ENCODE peak calls at places on chromosomes 1 and 21, in six cellular contexts. P is HepG2, L is K562, G is HCT116, U is SK-N-SH, V is endothelial cell of umbilical vein. I is an unnamed sample.

GRCh38 chr1:53725238-53725689 is 13.7 kb downstream of the GLIS1 start:
- DNase-seq in P (peak), L (peak), G (no peak), U (peak), V (no peak), I (peak)

GRCh38 chr1:111556318-111557037 is 53.0 kb upstream of the ADORA3 start:
- DNase-seq in P (no peak), L (no peak), G (no peak), U (no peak), V (no peak), I (no peak)

GRCh38 chr1:7379445-7379971 is 391.6 kb upstream of the VAMP3 start:
- DNase-seq in P (no peak), L (no peak), G (no peak), U (no peak), V (peak), I (no peak)

GRCh38 chr1:12113433-12114339 is 50.6 kb downstream of the TNFRSF8 start:
- DNase-seq in P (no peak), L (no peak), G (no peak), U (no peak), V (no peak), I (no peak)

GRCh38 chr1:93567255-93567918 is 114.2 kb downstream of the BCAR3 start:
- DNase-seq in P (peak), L (peak), G (no peak), U (no peak), V (peak), I (no peak)

GRCh38 chr1:243745361-243745760 is 104.7 kb downstream of the AKT3 start:
- DNase-seq in P (no peak), L (no peak), G (no peak), U (no peak), V (no peak), I (no peak)

GRCh38 chr1:154256666-154257065 is 15.8 kb upstream of the HAX1 start:
- DNase-seq in P (no peak), L (no peak), G (no peak), U (no peak), V (no peak), I (no peak)

GRCh38 chr1:23528245-23528978 is 2.6 kb downstream of the E2F2 start:
- DNase-seq in P (peak), L (peak), G (peak), U (peak), V (peak), I (no peak)

GRCh38 chr1:1264868-1265272 is 8.8 kb downstream of the UBE2J2 start:
- DNase-seq in P (no peak), L (no peak), G (no peak), U (peak), V (peak), I (no peak)

GRCh38 chr1:22471078-22471477 is 19.4 kb downstream of the ZBTB40 start:
- DNase-seq in P (no peak), L (peak), G (no peak), U (peak), V (peak), I (no peak)

GRCh38 chr1:35893051-35893879 is 10.3 kb downstream of the AGO1 start:
- DNase-seq in P (no peak), L (no peak), G (no peak), U (no peak), V (no peak), I (no peak)

GRCh38 chr1:68207129-68207689 is 25.1 kb downstream of the WLS start:
- DNase-seq in P (no peak), L (no peak), G (no peak), U (no peak), V (peak), I (no peak)

GRCh38 chr1:87972818-87973217 is 644.1 kb downstream of the LMO4 start:
- DNase-seq in P (no peak), L (no peak), G (no peak), U (no peak), V (no peak), I (no peak)

GRCh38 chr1:21899972-21900371 is 37.1 kb downstream of the HSPG2 start:
- DNase-seq in P (no peak), L (no peak), G (no peak), U (no peak), V (peak), I (no peak)

GRCh38 chr1:206703647-206704046 is 18.9 kb downstream of the MAPKAPK2 start:
- DNase-seq in P (no peak), L (no peak), G (no peak), U (no peak), V (no peak), I (no peak)

GRCh38 chr1:19439464-19440171 is 45.7 kb downstream of the CAPZB start:
- DNase-seq in P (no peak), L (peak), G (no peak), U (peak), V (peak), I (no peak)

GRCh38 chr1:239606850-239607400 is 220.6 kb downstream of the CHRM3 start:
- DNase-seq in P (no peak), L (no peak), G (no peak), U (no peak), V (no peak), I (no peak)

GRCh38 chr21:15289896-15290841 is 225.4 kb upstream of the NRIP1 start:
- DNase-seq in P (peak), L (peak), G (no peak), U (peak), V (no peak), I (no peak)

GRCh38 chr1:170765712-170766330 is 101.9 kb downstream of the PRRX1 start:
- DNase-seq in P (no peak), L (no peak), G (peak), U (no peak), V (peak), I (no peak)

DNA sequence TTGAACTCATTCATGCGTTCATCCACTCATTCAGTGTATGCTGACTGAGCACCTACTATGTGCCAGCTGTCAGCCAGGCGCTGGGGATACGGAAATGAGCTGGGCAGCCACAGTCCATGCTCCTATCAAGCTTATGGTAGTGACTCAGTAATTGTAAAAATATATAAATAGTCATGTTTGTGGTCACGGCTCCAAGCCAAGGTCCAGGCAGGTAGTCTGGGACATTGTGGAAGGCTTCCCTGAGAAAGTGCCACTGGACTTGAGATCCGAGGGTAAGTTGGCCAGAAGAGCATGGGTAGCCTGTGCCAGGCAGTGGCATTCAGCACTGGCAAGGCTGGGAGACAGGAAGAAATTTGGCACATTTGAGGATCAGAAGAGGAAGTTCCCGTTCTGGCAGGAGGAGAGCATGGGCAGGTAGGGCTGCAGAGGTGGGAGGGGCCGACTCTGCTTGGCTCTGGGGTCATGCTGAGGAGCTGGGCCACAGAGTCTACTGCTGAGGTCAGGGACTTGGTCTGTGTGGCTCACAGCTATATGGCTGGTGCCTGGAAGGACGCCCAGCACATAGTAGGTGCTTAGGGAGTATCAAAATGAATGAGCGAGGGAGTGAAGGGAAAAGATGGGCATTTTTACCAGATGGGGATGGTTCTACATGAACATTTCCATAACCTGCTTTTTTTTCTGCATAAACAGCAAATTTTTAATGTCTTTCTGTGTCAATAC is 6.9 kb downstream of the PTPRF start:
- DNase-seq in P (no peak), L (no peak), G (no peak), U (no peak), V (no peak), I (no peak)
- H3K9ac ChIP-seq in P (no peak), L (no peak), G (no peak), U (no peak), V (no peak), I (no peak)

DNA sequence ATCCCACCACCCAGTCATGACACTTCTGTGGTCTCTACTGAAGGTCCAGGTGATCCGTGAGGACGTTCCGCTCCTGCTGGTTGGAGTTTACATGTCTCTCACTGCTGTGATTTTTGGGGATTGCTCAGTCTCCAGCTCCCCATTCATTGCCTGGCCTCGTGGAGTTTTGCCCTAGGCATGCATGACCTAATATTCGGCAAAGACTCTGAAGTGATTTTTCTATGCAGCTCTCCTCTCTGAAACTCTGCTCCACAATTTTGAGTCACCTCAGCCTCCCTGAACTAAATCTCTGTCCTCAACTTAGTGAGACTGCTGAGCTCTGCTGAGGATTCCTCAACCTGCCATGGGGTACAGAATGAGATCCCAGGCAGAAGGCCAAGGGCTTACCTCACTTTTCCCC is 174.4 kb upstream of the FGGY start:
- DNase-seq in P (no peak), L (no peak), G (no peak), U (no peak), V (no peak), I (no peak)
- TF ChIP-seq MAX in P (no peak), L (no peak), G (no peak), U (no peak), V (no peak), I (no peak)

GRCh38 chr1:50335036-50335435 is 88.2 kb downstream of the DMRTA2 start:
- DNase-seq in P (no peak), L (no peak), G (no peak), U (peak), V (no peak), I (no peak)

GRCh38 chr1:50329332-50329932 is 93.8 kb downstream of the DMRTA2 start:
- DNase-seq in P (no peak), L (peak), G (no peak), U (peak), V (no peak), I (no peak)

GRCh38 chr1:50332941-50333594 is 90.2 kb downstream of the DMRTA2 start:
- DNase-seq in P (peak), L (peak), G (no peak), U (peak), V (peak), I (peak)

GRCh38 chr1:50335914-50336313 is 87.3 kb downstream of the DMRTA2 start:
- DNase-seq in P (no peak), L (no peak), G (no peak), U (peak), V (no peak), I (no peak)

GRCh38 chr1:50333595-50333974 is 89.7 kb downstream of the DMRTA2 start:
- DNase-seq in P (no peak), L (peak), G (no peak), U (peak), V (peak), I (peak)
- H3K9ac ChIP-seq in P (no peak), L (peak), G (peak), U (no peak), V (no peak), I (no peak)

GRCh38 chr1:17688217-17688810 is 66.8 kb upstream of the ACTL8 start:
- DNase-seq in P (no peak), L (no peak), G (no peak), U (no peak), V (no peak), I (no peak)

GRCh38 chr1:17683551-17683950 is 71.6 kb upstream of the ACTL8 start:
- DNase-seq in P (no peak), L (no peak), G (no peak), U (peak), V (no peak), I (no peak)

GRCh38 chr1:17684810-17685209 is 70.3 kb upstream of the ACTL8 start:
- DNase-seq in P (no peak), L (no peak), G (no peak), U (no peak), V (no peak), I (no peak)

GRCh38 chr1:17686258-17686657 is 68.9 kb upstream of the ACTL8 start:
- DNase-seq in P (no peak), L (no peak), G (no peak), U (no peak), V (no peak), I (no peak)

DNA sequence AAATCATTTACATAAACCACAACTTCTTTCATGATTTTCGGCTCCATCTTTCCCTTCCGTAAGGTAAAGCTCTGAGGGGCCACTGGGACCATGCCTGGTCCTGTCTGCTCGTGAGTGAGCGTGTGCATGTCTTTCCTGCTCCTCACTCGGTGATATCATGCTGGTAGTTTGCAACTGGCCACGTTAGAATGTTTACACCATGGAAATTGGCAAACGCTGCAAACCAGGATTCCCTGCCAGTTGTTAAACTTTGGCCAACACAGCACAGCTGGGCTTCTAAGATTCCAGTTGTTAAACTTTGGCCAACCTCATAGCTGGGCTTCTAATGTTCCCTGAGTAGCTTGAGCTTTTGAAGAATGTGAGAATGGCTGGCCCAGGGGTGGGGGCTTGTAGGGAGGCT is 68.0 kb upstream of the ACTL8 start:
- DNase-seq in P (no peak), L (no peak), G (no peak), U (no peak), V (no peak), I (no peak)
- TF ChIP-seq MAX in P (no peak), L (no peak), G (no peak), U (no peak), V (no peak), I (no peak)

GRCh38 chr1:75614455-75615379 is 3.8 kb upstream of the SLC44A5 start:
- DNase-seq in P (peak), L (peak), G (peak), U (peak), V (peak), I (peak)
- H3K9ac ChIP-seq in P (peak), L (no peak), G (no peak), U (peak), V (peak), I (no peak)

GRCh38 chr1:99662581-99663208 is 16.8 kb downstream of the PALMD start:
- DNase-seq in P (no peak), L (no peak), G (no peak), U (no peak), V (peak), I (no peak)
- TF ChIP-seq MAX in P (no peak), L (no peak), G (no peak), U (no peak), V (no peak), I (no peak)

GRCh38 chr1:215022723-215023122 is 59.8 kb upstream of the KCNK2 start:
- DNase-seq in P (no peak), L (no peak), G (no peak), U (no peak), V (no peak), I (no peak)

GRCh38 chr1:215018555-215018954 is 64.0 kb upstream of the KCNK2 start:
- DNase-seq in P (no peak), L (no peak), G (no peak), U (no peak), V (no peak), I (no peak)

GRCh38 chr1:215022204-215022603 is 60.3 kb upstream of the KCNK2 start:
- DNase-seq in P (no peak), L (no peak), G (no peak), U (no peak), V (no peak), I (no peak)

GRCh38 chr1:215028954-215029353 is 53.6 kb upstream of the KCNK2 start:
- DNase-seq in P (no peak), L (no peak), G (no peak), U (no peak), V (no peak), I (no peak)

DNA sequence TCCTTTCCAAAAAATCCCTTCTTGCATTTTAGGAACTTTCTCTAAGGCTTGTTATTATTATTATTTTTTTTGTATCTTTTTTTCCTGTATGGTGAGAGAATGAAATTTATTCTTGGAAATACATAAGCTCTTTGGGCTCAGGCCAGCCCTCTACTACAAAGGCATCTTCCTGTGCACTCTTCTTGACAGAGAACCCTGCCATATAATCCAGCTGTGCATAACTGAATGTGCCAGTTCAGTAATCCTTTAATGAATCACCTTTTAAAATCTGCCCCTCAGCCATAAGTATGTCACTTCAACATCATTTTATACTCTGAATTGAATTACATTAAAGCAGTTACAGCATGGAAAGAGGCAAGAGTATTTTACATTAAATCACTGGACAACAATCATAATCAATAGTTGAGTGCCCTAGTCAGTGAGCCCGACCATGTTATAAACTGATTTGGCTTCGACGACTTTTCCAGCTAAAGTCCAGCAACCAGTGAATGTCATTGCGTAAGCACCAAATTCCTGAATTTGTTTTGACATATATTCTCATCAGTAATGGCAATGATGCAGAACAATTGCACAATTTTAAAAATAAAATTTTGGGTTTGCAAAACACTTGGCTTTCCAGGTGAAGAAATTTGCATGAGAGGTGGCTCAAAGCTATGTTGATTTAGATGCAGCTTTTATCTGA is 59.2 kb upstream of the KCNK2 start:
- DNase-seq in P (no peak), L (no peak), G (no peak), U (no peak), V (no peak), I (no peak)
- H3K9ac ChIP-seq in P (no peak), L (no peak), G (no peak), U (no peak), V (no peak), I (no peak)

DNA sequence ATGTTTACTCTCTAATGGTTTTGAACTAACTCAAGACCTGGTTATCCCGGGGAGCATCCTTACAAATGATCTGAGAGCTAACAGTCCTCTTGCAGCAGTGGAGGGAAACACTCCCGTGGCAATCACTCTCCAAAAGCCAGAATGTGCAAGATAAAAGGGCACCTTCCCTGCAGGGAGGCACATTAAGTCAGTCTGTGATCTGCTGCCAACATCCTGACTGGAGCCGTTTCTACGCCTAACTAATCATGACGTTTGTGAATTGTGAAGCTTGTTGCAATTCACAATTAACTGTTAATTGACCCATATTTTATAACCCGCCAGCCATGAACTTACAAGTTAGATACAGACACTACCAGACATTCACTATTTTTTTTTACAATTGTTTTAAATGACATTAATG is 52.1 kb upstream of the LGALS8 start:
- DNase-seq in P (no peak), L (no peak), G (peak), U (no peak), V (no peak), I (no peak)
- TF ChIP-seq MAX in P (no peak), L (no peak), G (no peak), U (no peak), V (no peak), I (no peak)

GRCh38 chr1:28449904-28450303 is 55.9 kb upstream of the RCC1 start:
- DNase-seq in P (no peak), L (peak), G (no peak), U (peak), V (peak), I (no peak)
- H3K9ac ChIP-seq in P (no peak), L (peak), G (no peak), U (no peak), V (no peak), I (no peak)

DNA sequence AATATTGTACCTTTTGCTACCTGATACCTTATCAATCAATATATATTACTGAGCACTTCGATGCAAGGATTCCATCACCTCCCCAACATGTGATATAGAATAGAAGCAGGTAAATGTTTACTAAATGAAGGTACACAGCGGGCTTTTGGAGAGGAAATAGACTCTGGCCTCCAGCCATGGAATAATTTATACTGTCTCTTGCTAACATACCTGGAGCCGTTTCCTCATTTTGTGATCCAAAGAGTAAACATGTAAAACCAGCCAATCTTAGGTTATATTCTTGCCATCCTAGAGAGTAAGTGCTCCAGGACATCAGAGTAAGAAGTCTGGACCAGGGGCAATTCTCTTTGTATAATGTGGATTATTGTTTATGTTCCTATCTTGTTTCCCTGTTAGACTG is 39.4 kb downstream of the NDUFS5 start:
- DNase-seq in P (no peak), L (no peak), G (no peak), U (no peak), V (no peak), I (no peak)
- TF ChIP-seq MAX in P (no peak), L (no peak), G (no peak), U (no peak), V (no peak), I (no peak)

I was measured in H1.